ENCODE peak calls at places on chromosomes 4 and X, in ten cellular contexts. V is IMR-90, S is lower lobe of right lung, N is adrenal gland, X is GM23338, O is brain microvascular endothelial cell, R is SK-N-SH, Q is K562, T is AG04449, B is psoas muscle. U is an unnamed sample.

GRCh38 chrX:15939737-15940136 is 85.1 kb upstream of the AP1S2 start:
- DNase-seq in Q (no peak), N (no peak), B (no peak), V (no peak), S (no peak), T (no peak), O (no peak), X (no peak), R (no peak), U (no peak)

GRCh38 chr4:97605927-97606326 is 537.3 kb downstream of the STPG2 start:
- DNase-seq in T (no peak), N (no peak), X (no peak), R (no peak), B (no peak), V (no peak), S (no peak), O (no peak), Q (no peak), U (no peak)

GRCh38 chrX:149456476-149457245 is 48.4 kb downstream of the IDS start:
- DNase-seq in N (no peak), X (no peak), S (no peak), T (no peak), V (no peak), Q (no peak), R (no peak), O (no peak), B (no peak), U (no peak)

GRCh38 chr4:108360857-108361820 is 192.4 kb upstream of the LEF1 start:
- DNase-seq in S (no peak), Q (peak), R (no peak), V (peak), N (peak), B (no peak), T (peak), O (peak), X (peak), U (peak)

GRCh38 chr4:57147335-57148060 is 37.3 kb upstream of the IGFBP7 start:
- DNase-seq in X (no peak), S (no peak), T (peak), R (no peak), N (no peak), O (peak), B (no peak), V (peak), Q (no peak), U (peak)

GRCh38 chr4:103008875-103009729 is 10.4 kb downstream of the SLC9B1 start:
- DNase-seq in B (no peak), X (peak), O (peak), N (no peak), S (no peak), T (no peak), Q (peak), R (peak), V (peak), U (peak)

GRCh38 chrX:13899607-13900006 is 82.7 kb upstream of the GPM6B start:
- DNase-seq in R (no peak), S (no peak), N (peak), X (no peak), O (peak), V (peak), Q (no peak), B (no peak), T (peak), U (peak)

GRCh38 chr4:24655971-24656370 is 71.6 kb upstream of the DHX15 start:
- DNase-seq in R (no peak), N (no peak), B (no peak), V (no peak), T (no peak), S (no peak), Q (no peak), X (peak), O (no peak), U (no peak)

GRCh38 chrX:74923942-74924448 is 1.3 kb downstream of the NEXMIF start:
- DNase-seq in T (no peak), O (no peak), S (peak), Q (no peak), X (peak), V (no peak), R (peak), B (peak), N (peak), U (no peak)

GRCh38 chrX:54807524-54808108 is at the start of gene MAGED2:
- DNase-seq in O (no peak), V (peak), S (no peak), T (no peak), B (peak), R (peak), X (peak), Q (peak), N (peak), U (peak)

GRCh38 chr4:121307441-121308327 is 73.1 kb downstream of the QRFPR start:
- DNase-seq in T (peak), S (no peak), N (no peak), O (peak), B (no peak), X (peak), V (peak), R (no peak), Q (peak), U (peak)

GRCh38 chr4:108849611-108850406 is 87.0 kb upstream of the ETNPPL start:
- DNase-seq in T (no peak), X (peak), B (no peak), Q (no peak), O (peak), V (peak), N (no peak), S (no peak), R (no peak), U (peak)

GRCh38 chr4:84529169-84529751 is 30.2 kb upstream of the NKX6-1 start:
- DNase-seq in V (peak), Q (peak), R (peak), O (no peak), N (no peak), T (no peak), B (no peak), X (peak), S (no peak), U (peak)

GRCh38 chrX:19705196-19705769 is 182.1 kb downstream of the SH3KBP1 start:
- DNase-seq in T (no peak), V (no peak), N (no peak), B (no peak), X (no peak), O (no peak), R (no peak), S (no peak), Q (no peak), U (peak)

GRCh38 chr4:168485511-168485910 is 5.2 kb upstream of the DDX60L start:
- DNase-seq in X (no peak), V (no peak), Q (no peak), N (no peak), O (no peak), B (no peak), R (no peak), T (no peak), S (no peak), U (no peak)

GRCh38 chrX:107562482-107562881 is 65.8 kb upstream of the PRPS1 start:
- DNase-seq in R (no peak), T (peak), Q (no peak), X (no peak), O (peak), S (no peak), V (peak), B (no peak), N (no peak), U (peak)

GRCh38 chr4:133000012-133000411 is 149.1 kb upstream of the PCDH10 start:
- DNase-seq in V (no peak), O (peak), N (no peak), T (no peak), Q (no peak), X (no peak), B (no peak), S (no peak), R (no peak), U (no peak)

GRCh38 chrX:65528705-65529340 is 5.8 kb downstream of the LAS1L start:
- DNase-seq in Q (peak), T (no peak), X (peak), B (peak), V (peak), N (peak), R (peak), S (no peak), O (peak), U (peak)

GRCh38 chr4:176189891-176190795 is 5.2 kb downstream of the SPATA4 start:
- DNase-seq in R (no peak), T (no peak), N (no peak), X (no peak), B (no peak), O (no peak), V (peak), Q (no peak), S (no peak), U (peak)

GRCh38 chrX:154444001-154444754 is at the start of gene FAM50A:
- DNase-seq in N (peak), B (peak), O (peak), Q (peak), S (peak), X (peak), R (peak), V (peak), T (no peak), U (peak)

GRCh38 chrX:38923451-38923969 is 122.3 kb downstream of the MID1IP1 start:
- DNase-seq in O (no peak), S (no peak), N (no peak), X (no peak), T (no peak), B (no peak), V (no peak), Q (no peak), R (no peak), U (no peak)

GRCh38 chrX:53321216-53321942 is 40.0 kb upstream of the IQSEC2 start:
- DNase-seq in Q (peak), V (no peak), T (no peak), B (peak), X (peak), R (peak), N (no peak), S (peak), O (no peak), U (no peak)

GRCh38 chr4:30720656-30721352 is 635 bp downstream of the PCDH7 start:
- DNase-seq in B (peak), S (no peak), N (peak), V (peak), X (peak), Q (no peak), O (peak), T (no peak), R (peak), U (peak)

GRCh38 chr4:108794136-108794535 is 31.3 kb upstream of the ETNPPL start:
- DNase-seq in R (no peak), Q (no peak), X (no peak), V (peak), N (no peak), S (no peak), B (no peak), O (peak), T (no peak), U (peak)

GRCh38 chrX:15525664-15526416 is 25.2 kb downstream of the BMX start:
- DNase-seq in B (no peak), R (no peak), S (no peak), Q (no peak), N (no peak), V (no peak), O (no peak), X (no peak), T (no peak), U (no peak)

GRCh38 chr4:8325284-8325973 is 55.9 kb downstream of the HTRA3 start:
- DNase-seq in Q (no peak), X (no peak), V (no peak), O (no peak), N (no peak), S (peak), T (no peak), B (no peak), R (no peak), U (no peak)

GRCh38 chr4:106530816-106531215 is 162.2 kb upstream of the GIMD1 start:
- DNase-seq in T (peak), N (no peak), S (no peak), O (no peak), X (no peak), V (no peak), B (no peak), R (no peak), Q (no peak), U (no peak)

GRCh38 chr4:141132689-141133145 is 552 bp downstream of the RNF150 start:
- DNase-seq in N (peak), S (no peak), T (no peak), R (peak), O (peak), B (peak), X (peak), V (peak), Q (no peak), U (peak)

GRCh38 chrX:113400193-113400704 is 559.6 kb upstream of the AMOT start:
- DNase-seq in X (peak), Q (no peak), T (no peak), N (no peak), B (no peak), O (no peak), S (no peak), V (no peak), R (no peak), U (no peak)

GRCh38 chr4:4277531-4277930 is 12.4 kb downstream of the LYAR start:
- DNase-seq in T (no peak), N (no peak), R (no peak), B (no peak), X (no peak), V (no peak), O (no peak), Q (no peak), S (no peak), U (no peak)

GRCh38 chr4:15706646-15707362 is 3.9 kb downstream of the BST1 start:
- DNase-seq in Q (no peak), R (no peak), V (peak), N (no peak), S (no peak), O (no peak), X (no peak), B (no peak), T (no peak), U (no peak)
- H3K4me3 ChIP-seq in Q (no peak), R (no peak), V (no peak), N (no peak), S (no peak), O (no peak), X (no peak), B (no peak), T (no peak), U (no peak)

GRCh38 chrX:25022499-25023325 is 6.9 kb upstream of the ARX start:
- DNase-seq in R (no peak), S (no peak), N (no peak), Q (no peak), B (no peak), X (peak), O (no peak), T (no peak), V (no peak), U (no peak)
- TF ChIP-seq CTCF in R (no peak), S (no peak), N (no peak), Q (peak), B (no peak), X (no peak), O (peak), T (no peak), V (no peak), U (no peak)

DNA sequence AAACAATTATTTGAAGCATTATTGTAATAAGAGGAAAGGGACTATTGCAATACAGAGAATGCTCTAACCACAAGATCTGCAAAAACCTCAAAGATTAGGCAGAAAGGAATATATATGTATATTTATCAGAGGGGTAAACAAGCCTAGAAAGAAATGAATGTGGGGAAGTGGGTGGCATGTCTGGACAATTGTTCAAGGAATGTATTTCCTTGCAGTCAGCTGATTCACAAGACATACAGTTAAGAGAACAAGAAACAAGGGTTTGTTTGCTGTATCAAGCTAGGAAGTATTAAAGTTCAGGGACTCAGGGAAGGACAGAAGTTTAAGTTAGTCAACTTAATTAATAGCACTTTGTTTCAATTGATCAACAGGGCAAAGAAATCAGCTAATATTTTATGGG is 514.7 kb downstream of the CENPC start:
- DNase-seq in O (peak), X (no peak), B (no peak), V (no peak), T (no peak), S (no peak), N (no peak), R (no peak), Q (no peak), U (no peak)
- H3K4me3 ChIP-seq in O (no peak), X (no peak), B (no peak), V (no peak), T (no peak), S (no peak), N (no peak), R (no peak), Q (no peak), U (no peak)

GRCh38 chr4:7007944-7008343 is 35.2 kb upstream of the TADA2B start:
- DNase-seq in T (no peak), S (no peak), O (no peak), B (no peak), Q (no peak), V (peak), N (no peak), X (peak), R (no peak), U (no peak)
- TF ChIP-seq CTCF in T (no peak), S (no peak), O (no peak), B (no peak), Q (no peak), V (no peak), N (no peak), X (no peak), R (no peak), U (no peak)

GRCh38 chr4:166198516-166198915 is 325.5 kb downstream of the TLL1 start:
- DNase-seq in X (peak), V (no peak), O (no peak), S (no peak), B (no peak), N (no peak), R (no peak), T (no peak), Q (no peak), U (no peak)
- H3K4me3 ChIP-seq in X (no peak), V (no peak), O (no peak), S (no peak), B (no peak), N (no peak), R (no peak), T (no peak), Q (no peak), U (no peak)